ENCODE peak calls at places on chromosome 13, in six cellular contexts. D is Ammon's horn, X is head of caudate nucleus, R is caudate nucleus, F is NCI-H1436, P is C1 segment of cervical spinal cord. G is an unnamed sample.

GRCh38 chr13:78599911-78600310 is 3.4 kb downstream of the POU4F1 start:
- DNase-seq in X (no peak), R (no peak), P (no peak), D (no peak), F (no peak), G (no peak)

GRCh38 chr13:36432106-36432544 is at the start of gene CCNA1:
- DNase-seq in F (no peak), D (peak), X (peak), P (no peak), R (peak), G (peak)

GRCh38 chr13:64453831-64454230 is 2776.3 kb downstream of the PCDH9 start:
- DNase-seq in X (no peak), D (no peak), F (no peak), P (no peak), R (no peak), G (no peak)

GRCh38 chr13:67023088-67023893 is 206.8 kb downstream of the PCDH9 start:
- DNase-seq in P (no peak), F (no peak), R (peak), X (no peak), D (no peak), G (peak)

GRCh38 chr13:33366469-33367062 is 81.0 kb upstream of the STARD13 start:
- DNase-seq in X (no peak), D (no peak), F (no peak), R (no peak), P (no peak), G (no peak)

GRCh38 chr13:35630551-35631275 is 154.2 kb upstream of the MAB21L1 start:
- DNase-seq in D (peak), P (no peak), X (peak), F (no peak), R (no peak), G (no peak)

GRCh38 chr13:74869846-74870245 is 612.1 kb downstream of the TBC1D4 start:
- DNase-seq in P (no peak), D (no peak), R (no peak), X (no peak), F (no peak), G (no peak)

GRCh38 chr13:106453101-106453500 is 82.4 kb downstream of the EFNB2 start:
- DNase-seq in D (no peak), P (no peak), F (no peak), X (no peak), R (no peak), G (no peak)

GRCh38 chr13:111559612-111560423 is 239.4 kb downstream of the TEX29 start:
- DNase-seq in R (no peak), X (no peak), F (no peak), D (no peak), P (no peak), G (peak)

GRCh38 chr13:102643656-102644055 is 46.9 kb downstream of the TPP2 start:
- DNase-seq in D (no peak), F (no peak), X (no peak), R (no peak), P (no peak), G (no peak)

GRCh38 chr13:110195547-110196485 is 111.1 kb downstream of the COL4A1 start:
- DNase-seq in F (no peak), X (no peak), P (no peak), R (no peak), D (no peak), G (no peak)

GRCh38 chr13:48201044-48201443 is 32.0 kb upstream of the ITM2B start:
- DNase-seq in X (no peak), F (no peak), R (no peak), D (no peak), P (no peak), G (no peak)

GRCh38 chr13:99215466-99215865 is 14.8 kb downstream of the UBAC2 start:
- DNase-seq in F (peak), P (no peak), R (peak), X (no peak), D (no peak), G (no peak)

GRCh38 chr13:34413538-34414210 is 528.4 kb upstream of the NBEA start:
- DNase-seq in D (no peak), R (no peak), P (no peak), F (no peak), X (no peak), G (no peak)

GRCh38 chr13:90238433-90238832 is 1109.1 kb upstream of the MIR17HG start:
- DNase-seq in D (no peak), X (no peak), F (no peak), R (no peak), P (no peak), G (no peak)

GRCh38 chr13:50419896-50420295 is 404.7 kb downstream of the KCNRG start:
- DNase-seq in D (peak), X (no peak), P (no peak), F (no peak), R (peak), G (no peak)

GRCh38 chr13:95834134-95834765 is 157.3 kb downstream of the DNAJC3 start:
- DNase-seq in P (no peak), X (peak), D (peak), R (peak), F (peak), G (peak)

GRCh38 chr13:98945863-98946605 is 31.8 kb downstream of the DOCK9 start:
- DNase-seq in X (no peak), P (no peak), F (no peak), R (no peak), D (no peak), G (no peak)

GRCh38 chr13:21297914-21298831 is 121.7 kb downstream of the MRPL57 start:
- DNase-seq in F (peak), R (peak), D (peak), P (peak), X (peak), G (peak)

GRCh38 chr13:95243207-95243606 is 58.0 kb downstream of the ABCC4 start:
- DNase-seq in R (peak), F (no peak), X (peak), P (no peak), D (peak), G (no peak)

GRCh38 chr13:108902557-108903155 is 273.2 kb downstream of the MYO16 start:
- DNase-seq in D (no peak), F (no peak), P (no peak), R (no peak), X (no peak), G (no peak)

GRCh38 chr13:73090116-73090811 is 31.5 kb downstream of the KLF5 start:
- DNase-seq in D (no peak), P (no peak), X (no peak), F (peak), R (no peak), G (no peak)

GRCh38 chr13:27110056-27110746 is 61.4 kb downstream of the USP12 start:
- DNase-seq in X (no peak), D (no peak), F (no peak), R (no peak), P (no peak), G (peak)

GRCh38 chr13:94303644-94304174 is 175.8 kb downstream of the DCT start:
- DNase-seq in R (no peak), X (no peak), F (no peak), P (no peak), D (no peak), G (no peak)